ENCODE peak calls at places on chromosomes 16 and 17, in five cellular contexts. D, N, A, B and T are unnamed samples.

GRCh38 chr16:84532855-84533486 is 28.5 kb upstream of the MEAK7 start:
- DNase-seq in D (no peak), N (no peak), A (no peak), B (no peak), T (no peak)

GRCh38 chr16:50879873-50880695 is 138.2 kb downstream of the CYLD start:
- DNase-seq in D (no peak), N (peak), A (no peak), B (no peak), T (no peak)

GRCh38 chr17:50583636-50584035 is 23.1 kb downstream of the CACNA1G start:
- DNase-seq in D (no peak), N (no peak), A (no peak), B (no peak), T (no peak)

GRCh38 chr17:11391134-11391533 is 150.1 kb downstream of the SHISA6 start:
- DNase-seq in D (no peak), N (no peak), A (no peak), B (peak), T (no peak)

GRCh38 chr17:33401253-33401652 is 108.2 kb upstream of the ASIC2 start:
- DNase-seq in D (no peak), N (no peak), A (no peak), B (no peak), T (no peak)

GRCh38 chr17:50863221-50863843 is 2.8 kb downstream of the TOB1 start:
- DNase-seq in D (no peak), N (peak), A (no peak), B (peak), T (peak)

GRCh38 chr17:64736804-64737492 is 74.8 kb upstream of the SMURF2 start:
- DNase-seq in D (peak), N (peak), A (peak), B (peak), T (no peak)

GRCh38 chr17:20206591-20206990 is 197.4 kb downstream of the SPECC1 start:
- DNase-seq in D (no peak), N (no peak), A (no peak), B (no peak), T (no peak)

GRCh38 chr17:72984145-72984924 is 108.2 kb downstream of the SLC39A11 start:
- DNase-seq in D (no peak), N (no peak), A (no peak), B (no peak), T (no peak)

GRCh38 chr17:61157246-61157887 is 242.3 kb upstream of the TBX2 start:
- DNase-seq in D (no peak), N (no peak), A (no peak), B (no peak), T (no peak)

GRCh38 chr16:65546353-65546791 is 424.5 kb upstream of the CDH11 start:
- DNase-seq in D (no peak), N (no peak), A (no peak), B (no peak), T (no peak)

GRCh38 chr17:32486091-32486700 is 597 bp upstream of the CDK5R1 start:
- DNase-seq in D (peak), N (peak), A (peak), B (peak), T (peak)

GRCh38 chr17:68341482-68341881 is 50.2 kb downstream of the ARSG start:
- DNase-seq in D (no peak), N (no peak), A (no peak), B (no peak), T (no peak)

GRCh38 chr17:3812771-3813170 is 11.8 kb upstream of the ITGAE start:
- DNase-seq in D (no peak), N (no peak), A (no peak), B (no peak), T (no peak)

GRCh38 chr17:83193336-83194188 is 114.2 kb downstream of the METRNL start:
- DNase-seq in D (peak), N (no peak), A (no peak), B (peak), T (no peak)

GRCh38 chr16:46748775-46749705 is 896 bp upstream of the MYLK3 start:
- DNase-seq in D (no peak), N (no peak), A (no peak), B (no peak), T (no peak)

GRCh38 chr16:22055881-22056280 is 36.5 kb upstream of the VWA3A start:
- DNase-seq in D (no peak), N (no peak), A (no peak), B (no peak), T (no peak)

GRCh38 chr16:69932691-69933392 is 18.3 kb upstream of the CLEC18A start:
- DNase-seq in D (no peak), N (no peak), A (no peak), B (no peak), T (no peak)

GRCh38 chr17:39461911-39462641 is 790 bp downstream of the CDK12 start:
- DNase-seq in D (no peak), N (no peak), A (no peak), B (no peak), T (no peak)

GRCh38 chr16:27402964-27403600 is 1.1 kb downstream of the IL21R start:
- DNase-seq in D (no peak), N (peak), A (no peak), B (no peak), T (no peak)

GRCh38 chr17:62626719-62627218 is 701 bp upstream of the MRC2 start:
- DNase-seq in D (no peak), N (no peak), A (no peak), B (no peak), T (no peak)

GRCh38 chr16:53053967-53054669 is 673 bp upstream of the CHD9 start:
- DNase-seq in D (no peak), N (peak), A (no peak), B (peak), T (peak)

GRCh38 chr16:15435216-15435864 is 952 bp downstream of the BMERB1 start:
- DNase-seq in D (no peak), N (no peak), A (no peak), B (no peak), T (no peak)

GRCh38 chr16:1069154-1069553 is 3.4 kb upstream of the SSTR5 start:
- DNase-seq in D (no peak), N (no peak), A (no peak), B (no peak), T (no peak)

GRCh38 chr16:59410451-59410850 is 676.3 kb upstream of the GOT2 start:
- DNase-seq in D (no peak), N (no peak), A (no peak), B (no peak), T (no peak)

GRCh38 chr16:8590161-8590688 is at the start of gene TMEM114:
- DNase-seq in D (no peak), N (no peak), A (no peak), B (no peak), T (no peak)

GRCh38 chr16:539901-540530 is 12.5 kb downstream of the CAPN15 start:
- DNase-seq in D (no peak), N (no peak), A (no peak), B (no peak), T (no peak)

GRCh38 chr17:82943339-82943738 is 103.5 kb upstream of the ZNF750 start:
- DNase-seq in D (no peak), N (no peak), A (no peak), B (no peak), T (no peak)

GRCh38 chr16:30184430-30185140 is 1.2 kb downstream of the CORO1A start:
- DNase-seq in D (peak), N (peak), A (no peak), B (peak), T (peak)

GRCh38 chr16:84749072-84749471 is 49.3 kb downstream of the USP10 start:
- DNase-seq in D (no peak), N (no peak), A (no peak), B (no peak), T (no peak)

GRCh38 chr17:70862295-70862694 is 693.0 kb downstream of the KCNJ2 start:
- DNase-seq in D (no peak), N (no peak), A (no peak), B (no peak), T (no peak)

GRCh38 chr16:4947722-4948503 is 10.2 kb upstream of the SEC14L5 start:
- DNase-seq in D (no peak), N (no peak), A (no peak), B (no peak), T (no peak)

GRCh38 chr16:71479420-71479819 is 9.7 kb downstream of the ZNF19 start:
- DNase-seq in D (no peak), N (peak), A (no peak), B (peak), T (peak)